ENCODE peak calls at places on chromosomes 4 and X, in four cellular contexts. J is K562, W is esophagus squamous epithelium, U is spleen. K is an unnamed sample.

GRCh38 chr4:145956288-145956890 is 17.8 kb upstream of the ZNF827 start:
- DNase-seq in J (peak; percentile 56), W (no peak), U (no peak), K (no peak)

GRCh38 chr4:46484881-46485280 is 95.0 kb upstream of the GABRA2 start:
- DNase-seq in J (no peak), W (no peak), U (no peak), K (no peak)

GRCh38 chr4:81040175-81040659 is 9.7 kb downstream of the BMP3 start:
- DNase-seq in J (peak; percentile 22), W (no peak), U (no peak), K (peak; percentile 10)

GRCh38 chr4:141158219-141158618 is 24.9 kb upstream of the RNF150 start:
- DNase-seq in J (peak; percentile 49), W (no peak), U (no peak), K (no peak)

GRCh38 chr4:182062458-182062857 is 180.7 kb upstream of the TENM3 start:
- DNase-seq in J (no peak), W (no peak), U (no peak), K (no peak)

GRCh38 chr4:39124885-39125599 is 57.3 kb upstream of the WDR19 start:
- DNase-seq in J (no peak), W (no peak), U (no peak), K (no peak)

GRCh38 chr4:130478406-130478805 is 1382.5 kb downstream of the C4orf33 start:
- DNase-seq in J (no peak), W (no peak), U (no peak), K (no peak)

GRCh38 chr4:7984286-7984925 is 44.7 kb upstream of the AFAP1 start:
- DNase-seq in J (no peak), W (no peak), U (no peak), K (no peak)

GRCh38 chrX:41472231-41472815 is 25.2 kb downstream of the NYX start:
- DNase-seq in J (no peak), W (no peak), U (no peak), K (no peak)

GRCh38 chrX:68462653-68463052 is 29.4 kb upstream of the OPHN1 start:
- DNase-seq in J (no peak), W (no peak), U (no peak), K (peak; percentile 51)

GRCh38 chr4:6719611-6720179 is 3.7 kb downstream of the BLOC1S4 start:
- DNase-seq in J (peak; percentile 7), W (no peak), U (no peak), K (no peak)

GRCh38 chrX:53047228-53047627 is 1.4 kb upstream of the GPR173 start:
- DNase-seq in J (no peak), W (no peak), U (no peak), K (no peak)

GRCh38 chr4:98546910-98547544 is 111.4 kb downstream of the TSPAN5 start:
- DNase-seq in J (no peak), W (no peak), U (no peak), K (no peak)

GRCh38 chrX:115892787-115893671 is 277.5 kb upstream of the AGTR2 start:
- DNase-seq in J (peak; percentile 46), W (no peak), U (peak; percentile 82), K (no peak)

GRCh38 chr4:106695846-106696245 is 327.3 kb upstream of the GIMD1 start:
- DNase-seq in J (no peak), W (no peak), U (no peak), K (no peak)

GRCh38 chr4:43837171-43837570 is 611.4 kb downstream of the KCTD8 start:
- DNase-seq in J (no peak), W (no peak), U (no peak), K (no peak)

DNA sequence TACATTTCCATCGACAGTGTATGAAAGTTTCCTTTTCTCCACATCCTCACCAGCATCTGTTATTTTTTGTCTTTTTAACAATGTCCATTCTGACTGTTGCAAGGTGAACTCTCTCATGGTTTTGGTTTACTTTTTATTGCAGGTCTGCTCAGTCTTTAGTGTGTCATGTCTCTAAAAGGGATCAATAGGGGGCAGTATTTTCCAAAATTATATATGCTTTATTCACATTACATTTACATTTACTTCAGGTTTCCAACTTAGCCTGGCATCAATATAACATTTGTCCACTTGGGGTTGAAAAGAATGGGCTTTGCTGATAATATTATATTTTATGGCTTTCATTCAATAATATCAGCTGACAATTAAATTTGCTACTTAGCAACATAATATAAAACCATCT is 265.0 kb upstream of the SLITRK2 start:
- DNase-seq in J (no peak), W (no peak), U (no peak), K (no peak)
- TF ChIP-seq CTCF in J (no peak), W (no peak), U (no peak), K (no peak)

DNA sequence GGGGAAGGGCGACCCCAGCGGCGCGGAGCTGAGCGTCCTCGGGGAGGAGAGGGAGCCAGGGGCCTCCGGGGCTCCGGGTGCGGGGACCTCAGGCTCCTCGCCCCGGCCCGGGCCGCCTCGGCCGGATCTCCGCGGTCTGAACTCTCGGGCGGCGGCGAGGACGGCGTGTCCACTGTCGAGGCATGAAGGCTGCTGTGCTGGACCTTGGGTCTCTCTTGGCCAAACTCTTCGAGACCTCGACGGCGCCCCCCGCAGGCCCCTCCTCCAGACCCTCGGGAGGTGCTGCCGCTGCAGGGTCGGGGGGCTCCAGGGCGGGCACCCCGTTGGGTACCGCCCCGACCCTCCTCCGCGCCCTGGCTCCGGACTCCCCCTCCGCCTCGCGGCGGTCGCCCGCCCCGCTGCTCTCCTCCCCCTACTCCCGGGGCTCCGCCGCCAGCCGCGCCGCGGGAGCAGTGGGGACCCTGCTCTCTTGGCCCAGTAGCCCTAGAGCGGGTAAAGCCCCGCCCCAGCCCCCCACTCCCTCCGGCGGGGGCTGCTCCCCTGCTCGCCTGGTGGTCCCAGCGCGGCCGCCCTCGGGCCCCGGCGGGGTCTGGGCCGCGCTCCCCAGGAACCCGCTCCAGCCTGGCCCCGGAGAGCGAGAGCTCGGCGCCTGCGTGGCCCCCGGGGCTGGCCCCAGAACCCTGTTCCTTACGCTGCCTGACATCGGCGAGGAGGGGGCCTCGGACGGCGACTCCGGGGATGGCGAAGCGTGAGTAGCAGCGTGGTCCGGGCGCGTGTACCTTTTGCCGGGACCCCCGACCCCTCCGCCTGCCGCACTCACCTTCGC is 604 bp downstream of the FAM149A start:
- DNase-seq in J (no peak), W (no peak), U (peak; percentile 79), K (no peak)
- H3K4me3 ChIP-seq in J (no peak overlapping the region), W (peak overlapping the region; percentile 76), U (peak overlapping the region; percentile 41), K (peak overlapping the region; percentile 53)

DNA sequence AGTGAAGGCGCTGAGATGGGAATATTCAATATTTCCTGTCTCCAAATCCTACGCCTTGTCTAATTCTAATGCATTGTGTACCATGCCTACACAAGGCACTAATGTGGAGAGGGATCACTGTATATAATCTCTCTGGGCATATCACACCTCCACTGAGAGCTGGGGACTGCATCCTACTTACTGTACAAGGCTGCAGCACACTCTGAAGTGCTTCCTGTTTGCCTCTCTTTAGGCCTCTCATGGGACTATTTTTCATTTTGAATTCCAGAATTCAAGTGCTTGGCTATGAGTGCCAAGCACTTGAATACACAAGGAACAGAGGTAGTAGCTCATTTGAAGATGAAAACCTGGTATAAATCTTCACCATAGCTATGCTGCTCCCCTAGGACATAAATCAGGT is 229.6 kb upstream of the MBNL3 start:
- DNase-seq in J (no peak), W (no peak), U (no peak), K (no peak)
- H3K4me1 ChIP-seq in J (no peaks in the 10 kb centered on the region), W (no peaks in the 10 kb centered on the region), U (no peaks in the 10 kb centered on the region), K (no peaks in the 10 kb centered on the region)

DNA sequence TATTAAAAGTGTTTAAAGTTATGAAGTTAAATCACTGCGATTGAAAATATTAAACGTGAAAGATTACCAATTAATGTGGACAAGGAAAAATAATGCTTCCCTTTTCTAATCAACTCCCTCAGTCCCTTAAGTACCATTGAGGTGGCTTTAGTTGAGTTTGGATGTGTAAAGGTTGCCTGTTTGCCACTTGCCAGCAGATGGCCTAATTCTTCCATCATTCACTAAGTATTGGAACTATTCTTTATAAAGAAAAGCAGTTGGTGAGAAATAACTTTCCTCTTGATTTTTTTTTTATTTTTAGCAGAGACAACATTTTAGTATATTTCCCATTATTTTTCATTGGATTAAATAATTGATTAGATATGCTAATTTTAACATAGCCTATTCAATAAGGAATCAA is 295.9 kb upstream of the TACR3 start:
- DNase-seq in J (no peak), W (no peak), U (no peak), K (no peak)
- TF ChIP-seq CTCF in J (no peak), W (no peak), U (no peak), K (no peak)

GRCh38 chr4:23887989-23888388 is 1.9 kb downstream of the PPARGC1A start:
- DNase-seq in J (no peak), W (no peak), U (no peak), K (no peak)

GRCh38 chr4:23889814-23890269 is at the start of gene PPARGC1A:
- DNase-seq in J (no peak), W (no peak), U (no peak), K (peak; percentile 16)

GRCh38 chr4:23887173-23887572 is 2.7 kb downstream of the PPARGC1A start:
- DNase-seq in J (no peak), W (no peak), U (no peak), K (no peak)

GRCh38 chr4:23889368-23889767 is 479 bp downstream of the PPARGC1A start:
- DNase-seq in J (no peak), W (no peak), U (no peak), K (no peak)

DNA sequence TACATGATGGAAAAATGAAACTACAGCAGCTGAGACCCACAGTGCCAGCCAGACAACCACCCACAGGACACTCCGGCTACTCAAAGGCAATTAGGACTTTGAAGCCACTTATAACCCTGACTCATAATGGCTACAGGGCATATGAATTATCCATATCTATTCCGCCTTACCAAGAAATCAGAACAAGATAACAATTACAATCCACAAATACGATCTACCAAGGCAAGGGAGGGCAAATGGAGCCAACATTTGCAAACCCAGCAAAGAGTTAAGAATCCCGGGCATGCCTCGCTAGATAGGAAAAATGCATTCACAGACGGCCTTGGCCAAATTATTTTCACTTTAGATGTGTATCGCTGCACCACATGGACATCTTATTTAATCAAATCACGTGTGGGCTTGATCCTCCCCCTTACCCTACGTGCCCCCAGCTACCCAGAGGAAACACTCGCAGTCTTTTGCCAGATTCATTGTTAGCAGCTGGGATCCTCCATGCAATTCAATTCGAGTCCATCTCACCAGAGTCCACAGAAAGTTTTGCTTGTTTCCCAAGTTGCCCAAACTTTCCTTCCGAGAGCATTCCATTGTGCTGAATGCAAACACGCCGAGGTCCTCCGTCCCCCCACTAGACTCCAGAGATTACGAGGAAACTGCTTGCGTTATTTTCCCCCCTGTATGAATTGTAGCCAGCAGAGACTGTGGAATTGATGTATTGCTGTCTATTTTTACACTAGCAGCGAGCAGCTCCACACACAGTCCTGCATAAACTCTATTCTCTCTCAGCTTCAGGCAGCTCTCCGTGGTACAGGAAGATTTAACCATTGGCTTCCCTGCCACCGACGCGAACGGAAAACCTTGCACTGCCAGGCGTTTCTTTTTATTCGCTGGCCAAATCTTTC is 1.2 kb downstream of the PPARGC1A start:
- DNase-seq in J (no peak), W (no peak), U (no peak), K (no peak)
- H3K4me3 ChIP-seq in J (no peak overlapping the region), W (peak overlapping the region; percentile 63), U (peak overlapping the region; percentile 16), K (peak overlapping the region; percentile 51)